ENCODE peak calls at places on chromosomes 3 and 15, in four cellular contexts. G is activated CD8-positive, alpha-beta memory T cell treated with anti-CD3 and anti-CD28 coated beads, Interleukin-2, amount 50 U/mL, for 4 hours; S is HuH-7; Y is activated T-helper 1 cell treated with anti-CD3 and anti-CD28 coated beads, Interleukin-2, amount 50 U/mL, for 16 hours. Q is an unnamed sample.

GRCh38 chr15:78077053-78077859 is at the start of gene TBC1D2B:
- DNase-seq in G (peak), S (peak), Y (peak), Q (peak)

GRCh38 chr3:164236856-164237255 is 841.4 kb downstream of the SI start:
- DNase-seq in G (no peak), S (no peak), Y (no peak), Q (no peak)

GRCh38 chr3:117618462-117618861 is 908.9 kb downstream of the TUSC7 start:
- DNase-seq in G (no peak), S (no peak), Y (no peak), Q (no peak)

GRCh38 chr3:5330152-5330810 is 142.8 kb downstream of the EDEM1 start:
- DNase-seq in G (no peak), S (no peak), Y (no peak), Q (no peak)

GRCh38 chr3:72996121-72996472 is 514 bp upstream of the PPP4R2 start:
- DNase-seq in G (no peak), S (no peak), Y (no peak), Q (no peak)

GRCh38 chr15:66897971-66898370 is 167.4 kb upstream of the SMAD3 start:
- DNase-seq in G (no peak), S (no peak), Y (no peak), Q (no peak)

GRCh38 chr3:53236112-53236841 is 19.5 kb downstream of the TKT start:
- DNase-seq in G (no peak), S (no peak), Y (no peak), Q (peak)

GRCh38 chr15:55266547-55266946 is 23.1 kb downstream of the RAB27A start:
- DNase-seq in G (no peak), S (no peak), Y (no peak), Q (no peak)

GRCh38 chr3:128378631-128379347 is 87.9 kb downstream of the DNAJB8 start:
- DNase-seq in G (no peak), S (no peak), Y (no peak), Q (no peak)

GRCh38 chr15:22866066-22866465 is 27.6 kb downstream of the NIPA2 start:
- DNase-seq in G (no peak), S (no peak), Y (no peak), Q (no peak)

GRCh38 chr3:114439279-114439678 is 145.5 kb downstream of the TIGIT start:
- DNase-seq in G (no peak), S (no peak), Y (no peak), Q (no peak)

GRCh38 chr3:46946856-46947544 is 29.5 kb downstream of the CCDC12 start:
- DNase-seq in G (peak), S (no peak), Y (peak), Q (peak)

GRCh38 chr3:139448104-139448503 is 28.2 kb downstream of the RBP2 start:
- DNase-seq in G (no peak), S (no peak), Y (no peak), Q (no peak)

Q was measured in natural killer cell treated with Interleukin-12 subunit alpha and Interleukin-12 subunit beta and Interleukin-15 and Interleukin-18, amount 100 ng/mL, for 72 hours.